ENCODE peak calls at places on chromosomes 2 and 18, in six cellular contexts. Y is activated T-cell treated with anti-CD3 and anti-CD28 coated beads for 1 hour; I is T follicular helper cell; L is cardiac fibroblast; Z is stromal cell of bone marrow; C is stimulated activated CD4-positive, alpha-beta T cell treated with anti-CD3 and anti-CD28 coated beads, Interleukin-2, amount 100 ng/mL, for 24 hours. E is an unnamed sample.

GRCh38 chr2:88811681-88812080 is 120.2 kb downstream of the RPIA start:
- DNase-seq in Y (no peak), I (no peak), L (no peak), Z (no peak), C (no peak), E (no peak)

GRCh38 chr2:64463784-64464183 is 9.8 kb downstream of the LGALSL start:
- DNase-seq in Y (no peak), I (no peak), L (peak), Z (peak), C (no peak), E (no peak)

GRCh38 chr2:43333096-43333655 is 106.8 kb upstream of the ZFP36L2 start:
- DNase-seq in Y (no peak), I (no peak), L (peak), Z (no peak), C (no peak), E (peak)

GRCh38 chr2:16317211-16317830 is 348.3 kb downstream of the CYRIA start:
- DNase-seq in Y (no peak), I (no peak), L (no peak), Z (no peak), C (no peak), E (no peak)

GRCh38 chr2:231991664-231992063 is 30.2 kb downstream of the DIS3L2 start:
- DNase-seq in Y (no peak), I (no peak), L (peak), Z (no peak), C (no peak), E (no peak)

GRCh38 chr2:61770746-61771145 is 83.1 kb downstream of the FAM161A start:
- DNase-seq in Y (no peak), I (no peak), L (peak), Z (peak), C (no peak), E (no peak)

GRCh38 chr18:9133225-9133624 is 3.4 kb upstream of the ANKRD12 start:
- DNase-seq in Y (no peak), I (no peak), L (no peak), Z (no peak), C (no peak), E (no peak)

GRCh38 chr2:15665067-15665942 is 73.6 kb downstream of the DDX1 start:
- DNase-seq in Y (no peak), I (no peak), L (no peak), Z (no peak), C (no peak), E (no peak)

GRCh38 chr2:128536925-128537620 is 218.4 kb upstream of the HS6ST1 start:
- DNase-seq in Y (no peak), I (no peak), L (peak), Z (peak), C (no peak), E (peak)

GRCh38 chr18:57447154-57447621 is 12.0 kb downstream of the ONECUT2 start:
- DNase-seq in Y (no peak), I (no peak), L (peak), Z (no peak), C (no peak), E (peak)

GRCh38 chr2:120691410-120691809 is 44.3 kb upstream of the GLI2 start:
- DNase-seq in Y (no peak), I (no peak), L (no peak), Z (no peak), C (no peak), E (no peak)

GRCh38 chr2:33210626-33211025 is 263.9 kb downstream of the LTBP1 start:
- DNase-seq in Y (no peak), I (no peak), L (peak), Z (peak), C (no peak), E (peak)

GRCh38 chr2:227320305-227321094 is 4.6 kb upstream of the MFF start:
- DNase-seq in Y (no peak), I (no peak), L (no peak), Z (no peak), C (no peak), E (no peak)

GRCh38 chr2:206063635-206064034 is 22.3 kb downstream of the INO80D start:
- DNase-seq in Y (no peak), I (no peak), L (no peak), Z (no peak), C (no peak), E (no peak)

GRCh38 chr18:3051718-3052410 is 38.9 kb upstream of the LPIN2 start:
- DNase-seq in Y (no peak), I (no peak), L (no peak), Z (no peak), C (no peak), E (peak)

GRCh38 chr2:118774458-118775133 is 72.9 kb downstream of the EN1 start:
- DNase-seq in Y (no peak), I (no peak), L (peak), Z (no peak), C (peak), E (no peak)

GRCh38 chr2:152920846-152921245 is 202.4 kb downstream of the ARL6IP6 start:
- DNase-seq in Y (no peak), I (no peak), L (no peak), Z (no peak), C (no peak), E (no peak)

GRCh38 chr2:237279012-237279768 is 134.8 kb downstream of the COL6A3 start:
- DNase-seq in Y (no peak), I (no peak), L (no peak), Z (no peak), C (no peak), E (no peak)

GRCh38 chr18:58269931-58270330 is 225.9 kb downstream of the NEDD4L start:
- DNase-seq in Y (no peak), I (no peak), L (no peak), Z (no peak), C (no peak), E (no peak)

GRCh38 chr2:220499281-220499680 is 871.9 kb downstream of the SLC4A3 start:
- DNase-seq in Y (no peak), I (no peak), L (peak), Z (peak), C (no peak), E (peak)

GRCh38 chr2:230144348-230144747 is 75.4 kb downstream of the SP110 start:
- DNase-seq in Y (no peak), I (no peak), L (no peak), Z (no peak), C (no peak), E (peak)

GRCh38 chr2:234403074-234403473 is 93.8 kb downstream of the ARL4C start:
- DNase-seq in Y (no peak), I (no peak), L (peak), Z (peak), C (no peak), E (no peak)

E was measured in MV-4-11.